ENCODE peak calls at places on chromosomes 1 and 21, in nine cellular contexts. One of them, this sample, is unnamed.

GRCh38 chr1:97202481-97202880 is 480.9 kb downstream of the PTBP2 start:
- DNase-seq in smooth muscle cell of the brain vasculature: no peak
- DNase-seq in glomerular endothelial cell: no peak
- DNase-seq in hippocampal formation: peak
- DNase-seq in ureter: no peak
- DNase-seq in left colon: no peak
- DNase-seq in GM20000: no peak
- DNase-seq in Right ventricle myocardium inferior: no peak
- DNase-seq in M059J: peak
- DNase-seq in this sample: no peak

GRCh38 chr1:103416681-103417318 is 108.7 kb upstream of the RNPC3 start:
- DNase-seq in smooth muscle cell of the brain vasculature: no peak
- DNase-seq in glomerular endothelial cell: no peak
- DNase-seq in hippocampal formation: no peak
- DNase-seq in ureter: no peak
- DNase-seq in left colon: no peak
- DNase-seq in GM20000: no peak
- DNase-seq in Right ventricle myocardium inferior: no peak
- DNase-seq in M059J: no peak
- DNase-seq in this sample: no peak

GRCh38 chr1:228405979-228406265 is 713 bp downstream of the TRIM11 start:
- DNase-seq in smooth muscle cell of the brain vasculature: no peak
- DNase-seq in glomerular endothelial cell: no peak
- DNase-seq in hippocampal formation: no peak
- DNase-seq in ureter: no peak
- DNase-seq in left colon: no peak
- DNase-seq in GM20000: no peak
- DNase-seq in Right ventricle myocardium inferior: no peak
- DNase-seq in M059J: no peak
- DNase-seq in this sample: no peak

GRCh38 chr21:46218906-46219590 is 9.5 kb downstream of the LSS start:
- DNase-seq in smooth muscle cell of the brain vasculature: no peak
- DNase-seq in glomerular endothelial cell: no peak
- DNase-seq in hippocampal formation: no peak
- DNase-seq in ureter: no peak
- DNase-seq in left colon: no peak
- DNase-seq in GM20000: no peak
- DNase-seq in Right ventricle myocardium inferior: no peak
- DNase-seq in M059J: no peak
- DNase-seq in this sample: no peak

GRCh38 chr1:9281071-9281827 is 11.4 kb upstream of the SPSB1 start:
- DNase-seq in smooth muscle cell of the brain vasculature: no peak
- DNase-seq in glomerular endothelial cell: no peak
- DNase-seq in hippocampal formation: no peak
- DNase-seq in ureter: no peak
- DNase-seq in left colon: no peak
- DNase-seq in GM20000: no peak
- DNase-seq in Right ventricle myocardium inferior: no peak
- DNase-seq in M059J: peak
- DNase-seq in this sample: no peak

GRCh38 chr1:162083273-162083672 is 13.8 kb downstream of the NOS1AP start:
- DNase-seq in smooth muscle cell of the brain vasculature: no peak
- DNase-seq in glomerular endothelial cell: no peak
- DNase-seq in hippocampal formation: no peak
- DNase-seq in ureter: no peak
- DNase-seq in left colon: no peak
- DNase-seq in GM20000: no peak
- DNase-seq in Right ventricle myocardium inferior: no peak
- DNase-seq in M059J: no peak
- DNase-seq in this sample: no peak

GRCh38 chr1:200963076-200963475 is 60.4 kb downstream of the KIF21B start:
- DNase-seq in smooth muscle cell of the brain vasculature: no peak
- DNase-seq in glomerular endothelial cell: no peak
- DNase-seq in hippocampal formation: no peak
- DNase-seq in ureter: no peak
- DNase-seq in left colon: no peak
- DNase-seq in GM20000: no peak
- DNase-seq in Right ventricle myocardium inferior: no peak
- DNase-seq in M059J: peak
- DNase-seq in this sample: no peak

GRCh38 chr1:32180186-32181060 is 948 bp downstream of the TXLNA start:
- DNase-seq in smooth muscle cell of the brain vasculature: peak
- DNase-seq in glomerular endothelial cell: no peak
- DNase-seq in hippocampal formation: peak
- DNase-seq in ureter: peak
- DNase-seq in left colon: peak
- DNase-seq in GM20000: peak
- DNase-seq in Right ventricle myocardium inferior: peak
- DNase-seq in M059J: peak
- DNase-seq in this sample: no peak

GRCh38 chr1:65250826-65251225 is 58.5 kb upstream of the DNAJC6 start:
- DNase-seq in smooth muscle cell of the brain vasculature: no peak
- DNase-seq in glomerular endothelial cell: no peak
- DNase-seq in hippocampal formation: no peak
- DNase-seq in ureter: no peak
- DNase-seq in left colon: no peak
- DNase-seq in GM20000: no peak
- DNase-seq in Right ventricle myocardium inferior: no peak
- DNase-seq in M059J: peak
- DNase-seq in this sample: no peak

GRCh38 chr21:45994738-45995685 is 13.4 kb downstream of the COL6A1 start:
- DNase-seq in smooth muscle cell of the brain vasculature: no peak
- DNase-seq in glomerular endothelial cell: no peak
- DNase-seq in hippocampal formation: no peak
- DNase-seq in ureter: no peak
- DNase-seq in left colon: no peak
- DNase-seq in GM20000: no peak
- DNase-seq in Right ventricle myocardium inferior: peak
- DNase-seq in M059J: no peak
- DNase-seq in this sample: no peak

GRCh38 chr1:98839840-98840239 is 164.8 kb downstream of the PLPPR5 start:
- DNase-seq in smooth muscle cell of the brain vasculature: no peak
- DNase-seq in glomerular endothelial cell: no peak
- DNase-seq in hippocampal formation: no peak
- DNase-seq in ureter: no peak
- DNase-seq in left colon: no peak
- DNase-seq in GM20000: no peak
- DNase-seq in Right ventricle myocardium inferior: no peak
- DNase-seq in M059J: no peak
- DNase-seq in this sample: no peak

GRCh38 chr1:46368781-46369180 is 25.3 kb upstream of the FAAH start:
- DNase-seq in smooth muscle cell of the brain vasculature: no peak
- DNase-seq in glomerular endothelial cell: no peak
- DNase-seq in hippocampal formation: no peak
- DNase-seq in ureter: no peak
- DNase-seq in left colon: no peak
- DNase-seq in GM20000: no peak
- DNase-seq in Right ventricle myocardium inferior: no peak
- DNase-seq in M059J: no peak
- DNase-seq in this sample: no peak

GRCh38 chr21:23837564-23837963 is 1769.7 kb downstream of the MRPL39 start:
- DNase-seq in smooth muscle cell of the brain vasculature: no peak
- DNase-seq in glomerular endothelial cell: no peak
- DNase-seq in hippocampal formation: no peak
- DNase-seq in ureter: no peak
- DNase-seq in left colon: no peak
- DNase-seq in GM20000: no peak
- DNase-seq in Right ventricle myocardium inferior: no peak
- DNase-seq in M059J: no peak
- DNase-seq in this sample: no peak

GRCh38 chr1:167562697-167563096 is 9.1 kb upstream of the CREG1 start:
- DNase-seq in smooth muscle cell of the brain vasculature: no peak
- DNase-seq in glomerular endothelial cell: no peak
- DNase-seq in hippocampal formation: no peak
- DNase-seq in ureter: no peak
- DNase-seq in left colon: no peak
- DNase-seq in GM20000: no peak
- DNase-seq in Right ventricle myocardium inferior: no peak
- DNase-seq in M059J: peak
- DNase-seq in this sample: no peak

GRCh38 chr1:167679714-167680113 is 42.1 kb upstream of the MPZL1 start:
- DNase-seq in smooth muscle cell of the brain vasculature: no peak
- DNase-seq in glomerular endothelial cell: no peak
- DNase-seq in hippocampal formation: no peak
- DNase-seq in ureter: no peak
- DNase-seq in left colon: no peak
- DNase-seq in GM20000: no peak
- DNase-seq in Right ventricle myocardium inferior: no peak
- DNase-seq in M059J: no peak
- DNase-seq in this sample: no peak

GRCh38 chr1:198829948-198830347 is 191.1 kb downstream of the PTPRC start:
- DNase-seq in smooth muscle cell of the brain vasculature: no peak
- DNase-seq in glomerular endothelial cell: peak
- DNase-seq in hippocampal formation: no peak
- DNase-seq in ureter: no peak
- DNase-seq in left colon: no peak
- DNase-seq in GM20000: no peak
- DNase-seq in Right ventricle myocardium inferior: no peak
- DNase-seq in M059J: peak
- DNase-seq in this sample: no peak

GRCh38 chr1:117859901-117860300 is 69.5 kb downstream of the GDAP2 start:
- DNase-seq in smooth muscle cell of the brain vasculature: no peak
- DNase-seq in glomerular endothelial cell: no peak
- DNase-seq in hippocampal formation: no peak
- DNase-seq in ureter: no peak
- DNase-seq in left colon: no peak
- DNase-seq in GM20000: no peak
- DNase-seq in Right ventricle myocardium inferior: no peak
- DNase-seq in M059J: no peak
- DNase-seq in this sample: no peak

GRCh38 chr1:42173155-42173933 is 8.8 kb upstream of the GUCA2A start:
- DNase-seq in smooth muscle cell of the brain vasculature: no peak
- DNase-seq in glomerular endothelial cell: no peak
- DNase-seq in hippocampal formation: peak
- DNase-seq in ureter: peak
- DNase-seq in left colon: peak
- DNase-seq in GM20000: peak
- DNase-seq in Right ventricle myocardium inferior: peak
- DNase-seq in M059J: peak
- DNase-seq in this sample: no peak

GRCh38 chr1:100543640-100544039 is 5.7 kb downstream of the GPR88 start:
- DNase-seq in smooth muscle cell of the brain vasculature: no peak
- DNase-seq in glomerular endothelial cell: no peak
- DNase-seq in hippocampal formation: no peak
- DNase-seq in ureter: no peak
- DNase-seq in left colon: no peak
- DNase-seq in GM20000: peak
- DNase-seq in Right ventricle myocardium inferior: no peak
- DNase-seq in M059J: peak
- DNase-seq in this sample: no peak

GRCh38 chr1:21289700-21290545 is at the start of gene ECE1:
- DNase-seq in smooth muscle cell of the brain vasculature: no peak
- DNase-seq in glomerular endothelial cell: no peak
- DNase-seq in hippocampal formation: no peak
- DNase-seq in ureter: no peak
- DNase-seq in left colon: peak
- DNase-seq in GM20000: peak
- DNase-seq in Right ventricle myocardium inferior: peak
- DNase-seq in M059J: peak
- DNase-seq in this sample: no peak

GRCh38 chr1:8133657-8134430 is 107.7 kb upstream of the ERRFI1 start:
- DNase-seq in smooth muscle cell of the brain vasculature: peak
- DNase-seq in glomerular endothelial cell: no peak
- DNase-seq in hippocampal formation: no peak
- DNase-seq in ureter: peak
- DNase-seq in left colon: peak
- DNase-seq in GM20000: no peak
- DNase-seq in Right ventricle myocardium inferior: peak
- DNase-seq in M059J: peak
- DNase-seq in this sample: no peak

GRCh38 chr1:17725811-17726582 is 29.1 kb upstream of the ACTL8 start:
- DNase-seq in smooth muscle cell of the brain vasculature: no peak
- DNase-seq in glomerular endothelial cell: no peak
- DNase-seq in hippocampal formation: no peak
- DNase-seq in ureter: no peak
- DNase-seq in left colon: no peak
- DNase-seq in GM20000: no peak
- DNase-seq in Right ventricle myocardium inferior: no peak
- DNase-seq in M059J: no peak
- DNase-seq in this sample: no peak

GRCh38 chr1:85465099-85465790 is at the start of gene DDAH1:
- DNase-seq in smooth muscle cell of the brain vasculature: no peak
- DNase-seq in glomerular endothelial cell: no peak
- DNase-seq in hippocampal formation: peak
- DNase-seq in ureter: peak
- DNase-seq in left colon: peak
- DNase-seq in GM20000: no peak
- DNase-seq in Right ventricle myocardium inferior: peak
- DNase-seq in M059J: peak
- DNase-seq in this sample: peak

GRCh38 chr1:68495968-68496679 is 758 bp downstream of the DEPDC1 start:
- DNase-seq in smooth muscle cell of the brain vasculature: no peak
- DNase-seq in glomerular endothelial cell: no peak
- DNase-seq in hippocampal formation: no peak
- DNase-seq in ureter: no peak
- DNase-seq in left colon: no peak
- DNase-seq in GM20000: peak
- DNase-seq in Right ventricle myocardium inferior: no peak
- DNase-seq in M059J: peak
- DNase-seq in this sample: no peak

GRCh38 chr1:36182734-36183133 is 26.8 kb downstream of the MAP7D1 start:
- DNase-seq in smooth muscle cell of the brain vasculature: no peak
- DNase-seq in glomerular endothelial cell: no peak
- DNase-seq in hippocampal formation: no peak
- DNase-seq in ureter: no peak
- DNase-seq in left colon: no peak
- DNase-seq in GM20000: no peak
- DNase-seq in Right ventricle myocardium inferior: no peak
- DNase-seq in M059J: no peak
- DNase-seq in this sample: no peak

GRCh38 chr21:44938976-44939531 is 775 bp upstream of the SLX9 start:
- DNase-seq in smooth muscle cell of the brain vasculature: no peak
- DNase-seq in glomerular endothelial cell: no peak
- DNase-seq in hippocampal formation: no peak
- DNase-seq in ureter: no peak
- DNase-seq in left colon: no peak
- DNase-seq in GM20000: no peak
- DNase-seq in Right ventricle myocardium inferior: no peak
- DNase-seq in M059J: no peak
- DNase-seq in this sample: no peak

GRCh38 chr1:41353744-41354143 is 7.5 kb upstream of the FOXO6 start:
- DNase-seq in smooth muscle cell of the brain vasculature: no peak
- DNase-seq in glomerular endothelial cell: no peak
- DNase-seq in hippocampal formation: no peak
- DNase-seq in ureter: peak
- DNase-seq in left colon: no peak
- DNase-seq in GM20000: peak
- DNase-seq in Right ventricle myocardium inferior: no peak
- DNase-seq in M059J: peak
- DNase-seq in this sample: no peak

GRCh38 chr1:168504064-168504837 is 39.5 kb downstream of the XCL2 start:
- DNase-seq in smooth muscle cell of the brain vasculature: no peak
- DNase-seq in glomerular endothelial cell: no peak
- DNase-seq in hippocampal formation: peak
- DNase-seq in ureter: no peak
- DNase-seq in left colon: peak
- DNase-seq in GM20000: peak
- DNase-seq in Right ventricle myocardium inferior: peak
- DNase-seq in M059J: peak
- DNase-seq in this sample: no peak

GRCh38 chr1:85198864-85199263 is 2.0 kb downstream of the SYDE2 start:
- DNase-seq in smooth muscle cell of the brain vasculature: no peak
- DNase-seq in glomerular endothelial cell: no peak
- DNase-seq in hippocampal formation: no peak
- DNase-seq in ureter: no peak
- DNase-seq in left colon: no peak
- DNase-seq in GM20000: no peak
- DNase-seq in Right ventricle myocardium inferior: no peak
- DNase-seq in M059J: no peak
- DNase-seq in this sample: no peak

GRCh38 chr1:233081686-233082085 is 131.3 kb downstream of the NTPCR start:
- DNase-seq in smooth muscle cell of the brain vasculature: no peak
- DNase-seq in glomerular endothelial cell: no peak
- DNase-seq in hippocampal formation: no peak
- DNase-seq in ureter: no peak
- DNase-seq in left colon: no peak
- DNase-seq in GM20000: no peak
- DNase-seq in Right ventricle myocardium inferior: peak
- DNase-seq in M059J: peak
- DNase-seq in this sample: no peak

GRCh38 chr1:78918157-78918556 is 88.4 kb downstream of the ADGRL4 start:
- DNase-seq in smooth muscle cell of the brain vasculature: no peak
- DNase-seq in glomerular endothelial cell: no peak
- DNase-seq in hippocampal formation: no peak
- DNase-seq in ureter: no peak
- DNase-seq in left colon: no peak
- DNase-seq in GM20000: no peak
- DNase-seq in Right ventricle myocardium inferior: no peak
- DNase-seq in M059J: no peak
- DNase-seq in this sample: no peak

This sample was measured in hypothalamus.